ENCODE peak calls at places on chromosomes 16 and 17, in four cellular contexts. S, C, B and O are unnamed samples.

GRCh38 chr16:55480228-55480655 is 1.2 kb downstream of the MMP2 start:
- DNase-seq in C (no peak), B (peak), S (no peak), O (no peak)

GRCh38 chr17:39629894-39630293 is 3.1 kb downstream of the PPP1R1B start:
- DNase-seq in S (no peak), B (no peak), C (no peak), O (no peak)

GRCh38 chr17:68657166-68657940 is 56.2 kb upstream of the FAM20A start:
- DNase-seq in C (no peak), B (no peak), S (no peak), O (no peak)

GRCh38 chr17:6637458-6637840 is 3.1 kb downstream of the KIAA0753 start:
- DNase-seq in B (no peak), S (no peak), C (no peak), O (no peak)

GRCh38 chr16:89775223-89775622 is 41.2 kb downstream of the FANCA start:
- DNase-seq in S (no peak), C (no peak), B (no peak), O (no peak)

GRCh38 chr16:22659933-22660332 is 149.2 kb downstream of the NPIPB5 start:
- DNase-seq in B (no peak), S (no peak), C (no peak), O (no peak)

GRCh38 chr17:56930739-56931337 is 17.0 kb upstream of the TRIM25 start:
- DNase-seq in B (no peak), C (no peak), S (no peak), O (no peak)

GRCh38 chr16:30521873-30522641 is 4.3 kb downstream of the ZNF768 start:
- DNase-seq in C (no peak), S (no peak), B (no peak), O (no peak)

GRCh38 chr17:45394913-45395568 is 37.6 kb downstream of the ARHGAP27 start:
- DNase-seq in S (peak), B (peak), C (no peak), O (peak)

DNA sequence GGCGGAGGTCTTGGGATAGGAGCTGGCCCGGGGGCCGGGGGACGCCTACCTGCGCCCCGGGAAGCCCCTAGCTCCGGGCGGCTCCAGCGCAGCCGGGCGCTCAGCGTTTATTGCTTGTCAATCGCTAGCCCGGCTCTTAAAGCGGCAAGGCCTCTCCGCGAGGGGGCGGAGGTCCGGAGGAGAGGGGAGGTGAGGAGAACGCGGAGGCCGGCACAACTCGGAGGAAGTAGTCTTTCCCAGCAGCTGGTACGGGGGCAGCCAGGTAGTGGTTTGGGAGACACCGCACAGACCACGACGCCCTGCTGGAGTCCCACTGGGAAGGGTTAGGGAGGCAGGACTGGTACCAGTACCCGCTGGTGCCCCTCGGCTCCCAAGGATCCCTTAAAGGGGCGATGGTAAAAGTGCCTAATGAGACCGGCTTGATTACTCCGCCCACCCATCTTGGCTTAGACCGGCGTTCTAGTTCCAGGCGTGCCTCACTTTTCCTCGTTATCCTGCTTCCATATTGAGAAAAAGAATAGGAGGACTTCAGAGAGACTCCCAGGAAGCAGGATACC is at the start of gene MPP2:
- DNase-seq in S (peak), B (peak), C (no peak), O (no peak)
- TF ChIP-seq CHD1 in S (no peak), B (no peak), C (no peak), O (no peak)

GRCh38 chr17:19398301-19399181 is 11.6 kb upstream of the MFAP4 start:
- DNase-seq in B (no peak), C (no peak), S (no peak), O (no peak)
- TF ChIP-seq CHD1 in B (no peak), C (no peak), S (no peak), O (no peak)

GRCh38 chr16:71230122-71230845 is at the start of gene HYDIN:
- DNase-seq in B (peak), S (peak), C (no peak), O (peak)
- TF ChIP-seq CHD1 in B (no peak), S (no peak), C (no peak), O (no peak)

GRCh38 chr17:37708008-37708615 is 36.7 kb downstream of the HNF1B start:
- DNase-seq in S (no peak), B (no peak), C (no peak), O (no peak)
- TF ChIP-seq CHD1 in S (no peak), B (no peak), C (no peak), O (no peak)

DNA sequence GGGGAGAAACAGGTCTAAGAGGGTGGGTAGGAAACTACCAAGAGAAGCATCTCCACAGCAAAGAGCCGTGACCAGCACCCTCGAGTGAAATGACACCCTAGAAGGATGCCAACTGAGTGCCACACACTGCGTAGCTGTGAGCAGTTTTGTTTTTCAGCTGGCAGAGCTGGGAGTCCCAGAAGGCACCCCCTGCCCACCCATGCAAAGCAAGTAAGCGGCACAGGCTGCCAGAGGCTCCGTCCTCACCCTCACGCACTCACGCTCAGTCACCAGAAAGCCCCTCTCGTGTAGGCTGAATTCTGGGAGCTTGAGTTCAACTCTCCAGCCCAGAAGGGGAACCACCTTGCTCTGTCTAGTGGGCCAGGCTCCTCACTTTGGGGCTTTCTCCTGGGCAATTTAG is 146.0 kb downstream of the GAS7 start:
- DNase-seq in S (no peak), B (no peak), C (peak), O (no peak)
- TF ChIP-seq CHD1 in S (no peak), B (no peak), C (no peak), O (no peak)

GRCh38 chr17:7977039-7977438 is 25.4 kb upstream of the GUCY2D start:
- DNase-seq in B (no peak), S (no peak), C (no peak), O (no peak)
- TF ChIP-seq CHD1 in B (no peak), S (no peak), C (no peak), O (no peak)

GRCh38 chr17:17091856-17092756 is 49.8 kb downstream of the MPRIP start:
- DNase-seq in C (no peak), B (no peak), S (no peak), O (no peak)
- TF ChIP-seq CHD1 in C (no peak), B (no peak), S (no peak), O (no peak)

GRCh38 chr16:9098377-9099090 is 7.1 kb downstream of the HAPSTR1 start:
- DNase-seq in C (no peak), S (no peak), B (no peak), O (no peak)
- TF ChIP-seq CHD1 in C (no peak), S (no peak), B (no peak), O (no peak)